ENCODE peak calls at places on chromosomes 13 and 19, in five cellular contexts. A is HCT116, I is K562, L is SK-N-SH, T is HepG2. J is an unnamed sample.

GRCh38 chr13:32267836-32268439 is 47.2 kb downstream of the ZAR1L start:
- DNase-seq in L (no peak), T (no peak), A (peak), I (peak), J (peak)

GRCh38 chr13:100987993-100988392 is 313.4 kb upstream of the TMTC4 start:
- DNase-seq in T (no peak), L (no peak), I (no peak), A (no peak), J (peak)

GRCh38 chr19:19655641-19656343 is 7.7 kb downstream of the ATP13A1 start:
- DNase-seq in A (no peak), I (no peak), T (no peak), L (peak), J (no peak)

GRCh38 chr13:110705356-110705825 is 525 bp downstream of the CARS2 start:
- DNase-seq in L (no peak), A (no peak), T (no peak), I (no peak), J (no peak)

GRCh38 chr13:51225034-51225433 is 2.8 kb downstream of the FAM124A start:
- DNase-seq in T (no peak), A (no peak), I (no peak), L (no peak), J (no peak)

GRCh38 chr13:76828316-76828741 is 57.9 kb downstream of the KCTD12 start:
- DNase-seq in L (no peak), A (no peak), T (no peak), I (no peak), J (no peak)

GRCh38 chr13:72125561-72125960 is 258.6 kb upstream of the DACH1 start:
- DNase-seq in A (no peak), L (no peak), T (no peak), I (no peak), J (no peak)

GRCh38 chr13:43307921-43308433 is 284.6 kb downstream of the DNAJC15 start:
- DNase-seq in A (no peak), T (peak), I (peak), L (peak), J (no peak)

GRCh38 chr19:2391118-2391725 is 31.2 kb downstream of the TMPRSS9 start:
- DNase-seq in I (peak), A (peak), T (peak), L (peak), J (peak)

GRCh38 chr13:56986121-56986520 is 154.6 kb upstream of the PRR20A start:
- DNase-seq in I (no peak), L (no peak), A (no peak), T (no peak), J (no peak)

GRCh38 chr19:38233740-38234251 is 9.8 kb upstream of the DPF1 start:
- DNase-seq in I (peak), L (peak), A (peak), T (peak), J (peak)

GRCh38 chr19:2059422-2060201 is 8.6 kb upstream of the MKNK2 start:
- DNase-seq in A (peak), T (peak), L (peak), I (peak), J (peak)

GRCh38 chr19:58579473-58580142 is 6.5 kb upstream of the MZF1 start:
- DNase-seq in I (no peak), T (no peak), A (no peak), L (no peak), J (no peak)

GRCh38 chr19:50324331-50324730 is 4.8 kb downstream of the KCNC3 start:
- DNase-seq in L (no peak), I (no peak), A (no peak), T (no peak), J (no peak)

GRCh38 chr13:32170841-32171240 is 139.3 kb downstream of the FRY start:
- DNase-seq in I (no peak), A (no peak), T (no peak), L (no peak), J (no peak)

GRCh38 chr19:53906211-53907192 is 2.6 kb upstream of the CACNG7 start:
- DNase-seq in I (peak), A (no peak), T (no peak), L (peak), J (peak)

GRCh38 chr13:91946498-91947070 is 548.2 kb downstream of the GPC5 start:
- DNase-seq in A (no peak), L (peak), I (peak), T (peak), J (peak)

GRCh38 chr13:35630551-35631275 is 154.2 kb upstream of the MAB21L1 start:
- DNase-seq in I (peak), T (peak), L (peak), A (peak), J (peak)

GRCh38 chr13:51396352-51396751 is 56.5 kb downstream of the INTS6 start:
- DNase-seq in L (no peak), I (no peak), A (no peak), T (no peak), J (no peak)

GRCh38 chr13:28819748-28820098 is 416 bp upstream of the MTUS2 start:
- DNase-seq in L (peak), A (no peak), T (peak), I (peak), J (peak)

GRCh38 chr19:8131517-8131916 is 17.9 kb downstream of the FBN3 start:
- DNase-seq in T (no peak), A (no peak), L (peak), I (no peak), J (no peak)

GRCh38 chr19:53808710-53809125 is 15.4 kb downstream of the NLRP12 start:
- DNase-seq in T (peak), L (peak), I (peak), A (peak), J (no peak)

GRCh38 chr19:19578241-19578640 is 40.2 kb downstream of the CILP2 start:
- DNase-seq in I (no peak), A (no peak), T (no peak), L (peak), J (no peak)

GRCh38 chr19:55305491-55305890 is 19.6 kb downstream of the TMEM150B start:
- DNase-seq in I (peak), T (no peak), L (peak), A (no peak), J (peak)

GRCh38 chr19:14072535-14073231 is at the start of gene MISP3:
- DNase-seq in T (no peak), L (peak), A (no peak), I (peak), J (no peak)

GRCh38 chr19:21022996-21023395 is 2.5 kb downstream of the ZNF430 start:
- DNase-seq in I (peak), A (peak), L (no peak), T (peak), J (no peak)

GRCh38 chr13:70388935-70389334 is 280.7 kb upstream of the KLHL1 start:
- DNase-seq in L (no peak), A (no peak), I (no peak), T (no peak), J (peak)

GRCh38 chr19:45800009-45800553 is 7.4 kb upstream of the DMWD start:
- DNase-seq in A (no peak), I (peak), L (no peak), T (no peak), J (no peak)

GRCh38 chr19:43749152-43749551 is 5.6 kb downstream of the SMG9 start:
- DNase-seq in T (no peak), L (no peak), I (no peak), A (no peak), J (no peak)

GRCh38 chr13:50867641-50867952 is 24.1 kb upstream of the DLEU7 start:
- DNase-seq in I (no peak), L (no peak), T (no peak), A (no peak), J (no peak)

GRCh38 chr13:52845766-52846566 is 2.5 kb downstream of the PCDH8 start:
- DNase-seq in L (peak), I (no peak), A (no peak), T (no peak), J (peak)

GRCh38 chr13:113267642-113268405 is 29.2 kb upstream of the LAMP1 start:
- DNase-seq in I (no peak), L (no peak), T (no peak), A (no peak), J (no peak)

GRCh38 chr19:40175820-40176219 is 15.4 kb upstream of the MAP3K10 start:
- DNase-seq in A (no peak), I (no peak), T (no peak), L (no peak), J (no peak)
- TF ChIP-seq JUND in A (no peak), I (no peak), T (no peak), L (no peak), J (no peak)

GRCh38 chr13:21668665-21669599 is 1.9 kb upstream of the FGF9 start:
- DNase-seq in L (peak), A (no peak), T (no peak), I (no peak), J (no peak)
- TF ChIP-seq JUND in L (no peak), A (no peak), T (no peak), I (no peak), J (no peak)

GRCh38 chr13:109385161-109385560 is 401.2 kb downstream of the IRS2 start:
- DNase-seq in T (no peak), A (no peak), L (no peak), I (no peak), J (no peak)
- TF ChIP-seq JUND in T (no peak), A (no peak), L (no peak), I (no peak), J (no peak)

GRCh38 chr19:10379880-10380310 is 477 bp downstream of the TYK2 start:
- DNase-seq in T (no peak), A (no peak), L (no peak), I (peak), J (no peak)
- TF ChIP-seq JUND in T (no peak), A (no peak), L (no peak), I (no peak), J (no peak)

DNA sequence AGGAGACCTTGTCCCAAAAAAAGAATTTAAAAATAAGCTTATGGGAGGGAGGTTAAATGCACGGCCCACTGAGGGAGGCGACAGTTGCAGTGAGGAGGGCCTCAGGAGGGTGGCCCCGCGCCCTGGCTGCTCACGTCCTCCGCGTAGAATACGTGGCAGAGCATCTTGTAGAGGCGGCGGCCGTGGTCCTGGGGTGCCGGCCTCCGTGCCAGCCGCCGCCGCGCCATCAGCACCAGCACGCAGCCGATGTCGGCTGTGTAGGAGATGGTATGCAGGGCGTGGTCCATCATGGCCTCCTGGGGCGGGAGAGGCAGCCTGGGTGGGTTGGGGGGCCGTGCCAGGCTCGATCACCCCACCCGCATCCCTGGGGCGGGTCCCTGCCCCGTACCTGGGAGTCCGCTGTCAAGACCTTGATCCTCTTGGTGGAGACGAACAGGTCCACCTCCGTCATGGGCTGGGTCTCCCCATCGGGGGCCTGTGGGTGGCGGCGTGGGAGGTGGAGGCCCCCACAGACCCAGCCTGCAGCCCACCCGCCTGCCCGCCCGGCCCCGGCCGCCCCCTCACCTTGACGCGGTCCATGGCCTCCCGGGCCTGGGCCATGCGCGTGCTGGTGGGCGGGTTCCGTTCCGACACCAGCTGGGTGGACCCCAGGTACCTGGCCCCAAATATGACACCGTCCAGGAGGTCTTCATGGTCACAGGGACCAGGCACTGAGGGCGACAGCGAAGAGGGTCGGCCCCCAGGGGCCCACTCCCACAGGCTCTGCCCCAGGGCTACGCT is 7.7 kb downstream of the APBA3 start:
- DNase-seq in L (no peak), I (no peak), T (no peak), A (no peak), J (no peak)
- TF ChIP-seq JUND in L (no peak), I (no peak), T (no peak), A (no peak), J (no peak)